ENCODE peak calls at places on chromosomes 12 and 14, in six cellular contexts. One of them, this sample, is unnamed.

GRCh38 chr12:108234155-108234554 is 105.0 kb downstream of the CMKLR1 start:
- DNase-seq in hepatocyte: no peak
- DNase-seq in lower lobe of right lung: no peak
- DNase-seq in coronary artery: no peak
- DNase-seq in retinal pigment epithelial cell: no peak
- DNase-seq in GM12878: no peak
- DNase-seq in this sample: no peak

GRCh38 chr14:38110258-38110657 is 97.4 kb upstream of the SSTR1 start:
- DNase-seq in hepatocyte: no peak
- DNase-seq in lower lobe of right lung: no peak
- DNase-seq in coronary artery: no peak
- DNase-seq in retinal pigment epithelial cell: no peak
- DNase-seq in GM12878: no peak
- DNase-seq in this sample: no peak

GRCh38 chr12:61821381-61821780 is 438.8 kb upstream of the USP15 start:
- DNase-seq in hepatocyte: no peak
- DNase-seq in lower lobe of right lung: no peak
- DNase-seq in coronary artery: no peak
- DNase-seq in retinal pigment epithelial cell: no peak
- DNase-seq in GM12878: no peak
- DNase-seq in this sample: no peak

GRCh38 chr14:99654235-99655000 is 9.5 kb downstream of the HHIPL1 start:
- DNase-seq in hepatocyte: peak
- DNase-seq in lower lobe of right lung: peak
- DNase-seq in coronary artery: no peak
- DNase-seq in retinal pigment epithelial cell: peak
- DNase-seq in GM12878: no peak
- DNase-seq in this sample: peak

GRCh38 chr12:49348781-49349180 is 2.1 kb downstream of the DNAJC22 start:
- DNase-seq in hepatocyte: no peak
- DNase-seq in lower lobe of right lung: no peak
- DNase-seq in coronary artery: no peak
- DNase-seq in retinal pigment epithelial cell: no peak
- DNase-seq in GM12878: no peak
- DNase-seq in this sample: no peak

GRCh38 chr14:100155049-100155621 is 4.3 kb downstream of the DEGS2 start:
- DNase-seq in hepatocyte: peak
- DNase-seq in lower lobe of right lung: no peak
- DNase-seq in coronary artery: no peak
- DNase-seq in retinal pigment epithelial cell: no peak
- DNase-seq in GM12878: no peak
- DNase-seq in this sample: no peak

GRCh38 chr14:69573841-69574265 is 818 bp downstream of the CCDC177 start:
- DNase-seq in hepatocyte: peak
- DNase-seq in lower lobe of right lung: no peak
- DNase-seq in coronary artery: no peak
- DNase-seq in retinal pigment epithelial cell: no peak
- DNase-seq in GM12878: no peak
- DNase-seq in this sample: no peak

GRCh38 chr14:68309121-68309520 is 483.7 kb downstream of the ZFP36L1 start:
- DNase-seq in hepatocyte: no peak
- DNase-seq in lower lobe of right lung: no peak
- DNase-seq in coronary artery: no peak
- DNase-seq in retinal pigment epithelial cell: no peak
- DNase-seq in GM12878: no peak
- DNase-seq in this sample: no peak

GRCh38 chr14:61102549-61103466 is 121.8 kb downstream of the SLC38A6 start:
- DNase-seq in hepatocyte: no peak
- DNase-seq in lower lobe of right lung: no peak
- DNase-seq in coronary artery: no peak
- DNase-seq in retinal pigment epithelial cell: no peak
- DNase-seq in GM12878: no peak
- DNase-seq in this sample: no peak

GRCh38 chr14:61331992-61332657 is 10.7 kb downstream of the PRKCH start:
- DNase-seq in hepatocyte: no peak
- DNase-seq in lower lobe of right lung: no peak
- DNase-seq in coronary artery: no peak
- DNase-seq in retinal pigment epithelial cell: no peak
- DNase-seq in GM12878: no peak
- DNase-seq in this sample: no peak

DNA sequence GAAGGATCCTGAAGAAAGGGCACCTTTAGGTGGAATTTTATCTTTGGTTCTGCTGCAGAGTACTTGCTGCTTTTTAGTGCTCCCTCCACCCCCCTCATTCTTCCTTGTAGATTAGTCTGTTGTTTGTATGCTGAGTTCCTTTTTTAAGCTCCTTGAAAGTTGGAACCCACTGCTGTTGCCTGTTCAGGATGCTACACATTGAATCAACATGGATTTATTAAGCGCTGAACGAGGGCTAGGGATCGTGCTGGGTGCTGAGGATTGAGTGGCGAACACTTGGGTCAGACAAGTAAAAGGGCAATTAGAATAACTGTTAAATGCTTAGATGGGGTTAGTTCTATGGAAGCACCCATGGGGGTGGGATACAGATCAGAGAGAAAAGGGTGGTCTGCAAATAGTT is 907 bp upstream of the AMN1 start:
- DNase-seq in hepatocyte: no peak
- DNase-seq in lower lobe of right lung: no peak
- DNase-seq in coronary artery: no peak
- DNase-seq in retinal pigment epithelial cell: no peak
- DNase-seq in GM12878: no peak
- DNase-seq in this sample: no peak
- H3K4me3 ChIP-seq in hepatocyte: peak
- H3K4me3 ChIP-seq in lower lobe of right lung: peak
- H3K4me3 ChIP-seq in coronary artery: peak
- H3K4me3 ChIP-seq in retinal pigment epithelial cell: peak
- H3K4me3 ChIP-seq in GM12878: peak
- H3K4me3 ChIP-seq in this sample: peak

GRCh38 chr12:22543246-22544037 is 900 bp downstream of the C2CD5 start:
- DNase-seq in hepatocyte: peak
- DNase-seq in lower lobe of right lung: peak
- DNase-seq in coronary artery: no peak
- DNase-seq in retinal pigment epithelial cell: no peak
- DNase-seq in GM12878: peak
- DNase-seq in this sample: no peak

GRCh38 chr12:22538336-22538735 is 6.0 kb downstream of the C2CD5 start:
- DNase-seq in hepatocyte: no peak
- DNase-seq in lower lobe of right lung: no peak
- DNase-seq in coronary artery: no peak
- DNase-seq in retinal pigment epithelial cell: no peak
- DNase-seq in GM12878: no peak
- DNase-seq in this sample: no peak

GRCh38 chr12:22541496-22541895 is 2.8 kb downstream of the C2CD5 start:
- DNase-seq in hepatocyte: no peak
- DNase-seq in lower lobe of right lung: no peak
- DNase-seq in coronary artery: no peak
- DNase-seq in retinal pigment epithelial cell: no peak
- DNase-seq in GM12878: no peak
- DNase-seq in this sample: no peak

GRCh38 chr12:22539055-22539454 is 5.3 kb downstream of the C2CD5 start:
- DNase-seq in hepatocyte: no peak
- DNase-seq in lower lobe of right lung: no peak
- DNase-seq in coronary artery: no peak
- DNase-seq in retinal pigment epithelial cell: no peak
- DNase-seq in GM12878: no peak
- DNase-seq in this sample: no peak

DNA sequence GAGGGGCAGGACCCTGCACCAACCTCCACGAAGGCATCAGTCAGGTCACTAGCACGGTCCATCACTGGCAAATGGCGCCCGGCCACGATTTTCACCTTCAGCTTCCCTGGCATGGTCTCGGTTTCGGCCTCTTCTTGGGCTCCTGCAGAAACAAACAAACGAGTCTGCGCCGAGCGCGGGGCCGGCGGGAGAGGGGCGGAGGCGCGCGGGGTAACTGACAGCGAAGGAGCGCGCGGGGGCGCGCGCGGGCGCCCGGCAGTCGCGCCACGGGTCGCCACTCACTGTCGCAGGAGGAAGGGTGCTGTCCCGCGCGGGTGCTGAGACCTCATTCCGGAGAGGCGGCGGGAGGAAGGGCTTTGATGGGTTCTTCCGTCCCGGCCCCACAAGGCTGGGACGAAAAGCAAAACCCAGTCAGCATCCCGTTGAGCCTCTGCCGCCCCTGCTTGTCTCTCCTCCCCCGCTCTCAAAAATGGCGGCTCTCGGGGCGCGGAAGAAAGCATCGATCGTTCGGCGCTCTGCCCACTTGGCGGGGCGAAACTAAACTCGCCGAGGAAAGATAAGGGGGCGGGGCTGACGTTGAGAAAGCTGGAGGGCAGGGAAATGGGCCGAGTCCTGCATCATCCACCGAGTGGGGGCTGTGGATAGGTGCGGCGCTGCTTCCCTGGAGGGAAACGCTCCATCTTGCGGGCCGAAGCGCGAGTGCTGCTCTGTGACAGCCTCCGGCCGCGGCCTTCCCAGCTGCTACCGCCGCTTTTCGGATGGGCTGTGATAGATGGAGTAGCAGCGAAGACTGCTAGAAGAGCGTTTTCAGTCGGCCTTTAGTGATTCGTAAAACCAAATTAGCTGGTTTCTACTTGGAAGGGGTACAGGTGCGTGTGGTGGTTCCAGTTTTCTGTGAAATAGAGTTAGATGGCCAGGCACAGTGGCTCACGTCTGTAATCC is at the start of gene C2CD5:
- DNase-seq in hepatocyte: peak
- DNase-seq in lower lobe of right lung: peak
- DNase-seq in coronary artery: peak
- DNase-seq in retinal pigment epithelial cell: peak
- DNase-seq in GM12878: peak
- DNase-seq in this sample: no peak
- TF ChIP-seq CTCF in hepatocyte: peak
- TF ChIP-seq CTCF in lower lobe of right lung: peak
- TF ChIP-seq CTCF in coronary artery: peak
- TF ChIP-seq CTCF in retinal pigment epithelial cell: peak
- TF ChIP-seq CTCF in GM12878: peak
- TF ChIP-seq CTCF in this sample: peak

GRCh38 chr12:9975614-9976013 is 4.4 kb downstream of the CLEC12A start:
- DNase-seq in hepatocyte: no peak
- DNase-seq in lower lobe of right lung: no peak
- DNase-seq in coronary artery: no peak
- DNase-seq in retinal pigment epithelial cell: no peak
- DNase-seq in GM12878: no peak
- DNase-seq in this sample: no peak
- H3K4me3 ChIP-seq in hepatocyte: no peak
- H3K4me3 ChIP-seq in lower lobe of right lung: no peak
- H3K4me3 ChIP-seq in coronary artery: no peak
- H3K4me3 ChIP-seq in retinal pigment epithelial cell: no peak
- H3K4me3 ChIP-seq in GM12878: no peak
- H3K4me3 ChIP-seq in this sample: no peak

DNA sequence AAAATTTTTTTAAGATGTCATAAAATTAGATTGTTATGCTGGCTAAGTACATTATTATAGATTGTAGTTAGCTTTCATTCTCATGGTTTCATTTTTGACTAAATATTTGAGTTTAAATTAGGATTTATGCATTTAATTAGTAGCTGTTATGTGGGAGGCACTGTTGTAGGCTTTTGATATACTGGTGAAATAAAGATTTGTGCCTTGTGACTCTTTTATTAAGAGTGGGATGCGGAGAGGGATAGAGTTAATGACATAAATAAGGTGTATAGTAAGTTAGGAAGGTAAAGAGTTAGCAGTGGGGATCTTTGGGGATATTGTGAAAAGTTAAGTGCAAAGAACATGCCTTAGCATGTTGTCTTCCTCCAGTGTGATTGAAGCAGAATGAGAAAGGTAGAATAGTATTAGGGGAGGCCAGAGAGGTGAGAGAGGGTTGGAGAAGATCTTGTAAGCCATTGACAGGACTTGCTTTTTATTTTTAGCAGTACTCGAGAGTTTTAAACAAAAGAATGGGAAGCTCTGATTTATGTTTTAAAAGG is 8.8 kb downstream of the ARHGAP5 start:
- DNase-seq in hepatocyte: no peak
- DNase-seq in lower lobe of right lung: no peak
- DNase-seq in coronary artery: no peak
- DNase-seq in retinal pigment epithelial cell: no peak
- DNase-seq in GM12878: no peak
- DNase-seq in this sample: no peak
- TF ChIP-seq CTCF in hepatocyte: no peak
- TF ChIP-seq CTCF in lower lobe of right lung: no peak
- TF ChIP-seq CTCF in coronary artery: no peak
- TF ChIP-seq CTCF in retinal pigment epithelial cell: no peak
- TF ChIP-seq CTCF in GM12878: no peak
- TF ChIP-seq CTCF in this sample: no peak

DNA sequence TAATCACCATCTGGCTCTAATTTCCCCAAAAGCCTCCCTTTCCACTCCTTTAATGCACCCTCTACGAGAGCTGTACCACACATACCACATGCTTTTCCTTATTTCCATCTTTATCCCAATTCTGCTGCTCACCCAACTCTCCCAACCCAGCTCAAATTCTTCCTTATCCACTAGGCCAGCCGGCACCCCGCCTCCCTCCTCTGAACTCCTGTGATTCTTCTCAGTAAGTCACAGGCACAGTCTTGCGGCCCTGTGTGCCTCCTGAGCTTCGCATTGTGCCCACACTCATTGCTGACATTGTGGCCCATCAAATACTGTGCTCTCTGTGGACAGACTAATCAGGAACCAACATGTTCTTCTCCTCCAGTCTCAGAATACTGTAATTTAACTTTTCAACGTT is 45.4 kb downstream of the APPL2 start:
- DNase-seq in hepatocyte: no peak
- DNase-seq in lower lobe of right lung: no peak
- DNase-seq in coronary artery: no peak
- DNase-seq in retinal pigment epithelial cell: no peak
- DNase-seq in GM12878: no peak
- DNase-seq in this sample: no peak
- H3K4me3 ChIP-seq in hepatocyte: no peak
- H3K4me3 ChIP-seq in lower lobe of right lung: no peak
- H3K4me3 ChIP-seq in coronary artery: no peak
- H3K4me3 ChIP-seq in retinal pigment epithelial cell: no peak
- H3K4me3 ChIP-seq in GM12878: no peak
- H3K4me3 ChIP-seq in this sample: no peak

This sample was measured in epithelial cell of proximal tubule.